ENCODE peak calls at places on chromosomes 5 and 9, in four cellular contexts. H is K562, Q is HCT116, I is SK-N-SH. V is an unnamed sample. For H3K4me1, the result is how much of the 10 kb centered on the place peaks cover.

GRCh38 chr5:135589152-135589551 is 10.4 kb upstream of the CXCL14 start:
- DNase-seq in H (no peak), Q (no peak), I (no peak), V (no peak)

GRCh38 chr5:130937046-130937445 is 228.0 kb downstream of the HINT1 start:
- DNase-seq in H (no peak), Q (no peak), I (no peak), V (no peak)

GRCh38 chr5:59317023-59317771 is 576.3 kb downstream of the PDE4D start:
- DNase-seq in H (no peak), Q (no peak), I (peak), V (no peak)

GRCh38 chr9:123350590-123351310 is 5.2 kb upstream of the CRB2 start:
- DNase-seq in H (no peak), Q (no peak), I (no peak), V (no peak)

GRCh38 chr9:97045300-97045699 is 6.4 kb upstream of the CTSV start:
- DNase-seq in H (no peak), Q (no peak), I (no peak), V (no peak)

GRCh38 chr9:97766092-97766491 is 69.0 kb upstream of the XPA start:
- DNase-seq in H (no peak), Q (no peak), I (no peak), V (no peak)

GRCh38 chr9:82168585-82168984 is 180.0 kb downstream of the SPATA31D1 start:
- DNase-seq in H (no peak), Q (no peak), I (no peak), V (no peak)

GRCh38 chr9:73061131-73061530 is 90.5 kb upstream of the ANXA1 start:
- DNase-seq in H (no peak), Q (no peak), I (no peak), V (no peak)

GRCh38 chr5:147935032-147935431 is 28.7 kb upstream of the C5orf46 start:
- DNase-seq in H (no peak), Q (peak), I (peak), V (peak)

GRCh38 chr9:136333486-136333885 is 6.1 kb downstream of the GPSM1 start:
- DNase-seq in H (no peak), Q (no peak), I (no peak), V (no peak)

GRCh38 chr5:135249658-135250057 is 149.4 kb downstream of the MACROH2A1 start:
- DNase-seq in H (peak), Q (no peak), I (no peak), V (no peak)

GRCh38 chr5:177474845-177475562 is 1.6 kb upstream of the DBN1 start:
- DNase-seq in H (no peak), Q (no peak), I (no peak), V (no peak)

GRCh38 chr5:173919443-173919842 is 31.3 kb downstream of the CPEB4 start:
- DNase-seq in H (no peak), Q (no peak), I (no peak), V (no peak)

GRCh38 chr5:68919988-68920490 is 173.8 kb upstream of the SLC30A5 start:
- DNase-seq in H (no peak), Q (no peak), I (no peak), V (no peak)

GRCh38 chr5:453725-454481 is 10.9 kb downstream of the EXOC3 start:
- DNase-seq in H (no peak), Q (no peak), I (no peak), V (no peak)

GRCh38 chr5:35151151-35151920 is 79.0 kb downstream of the PRLR start:
- DNase-seq in H (no peak), Q (no peak), I (no peak), V (no peak)

GRCh38 chr5:150281987-150282386 is 7.6 kb downstream of the CAMK2A start:
- DNase-seq in H (no peak), Q (no peak), I (no peak), V (no peak)

GRCh38 chr9:109863961-109864360 is 84.0 kb downstream of the PALM2AKAP2 start:
- DNase-seq in H (no peak), Q (no peak), I (no peak), V (no peak)

GRCh38 chr9:91192785-91193657 is 168.7 kb downstream of the AUH start:
- DNase-seq in H (peak), Q (peak), I (peak), V (peak)

GRCh38 chr5:143229896-143230675 is 173.4 kb downstream of the NR3C1 start:
- DNase-seq in H (no peak), Q (no peak), I (no peak), V (no peak)

GRCh38 chr5:74433255-74434123 is 207.0 kb downstream of the ENC1 start:
- DNase-seq in H (no peak), Q (no peak), I (no peak), V (no peak)

GRCh38 chr5:20678814-20679298 is 690.9 kb upstream of the CDH18 start:
- DNase-seq in H (no peak), Q (no peak), I (no peak), V (peak)

GRCh38 chr5:68428232-68428811 is 212.8 kb downstream of the PIK3R1 start:
- DNase-seq in H (peak), Q (no peak), I (no peak), V (no peak)

GRCh38 chr5:59062986-59063683 is 480.3 kb downstream of the RAB3C start:
- DNase-seq in H (no peak), Q (no peak), I (no peak), V (peak)

GRCh38 chr9:79477955-79478751 is 93.6 kb upstream of the TLE4 start:
- DNase-seq in H (no peak), Q (no peak), I (peak), V (no peak)
- TF ChIP-seq MAX in H (no peak), Q (no peak), I (no peak), V (no peak)

DNA sequence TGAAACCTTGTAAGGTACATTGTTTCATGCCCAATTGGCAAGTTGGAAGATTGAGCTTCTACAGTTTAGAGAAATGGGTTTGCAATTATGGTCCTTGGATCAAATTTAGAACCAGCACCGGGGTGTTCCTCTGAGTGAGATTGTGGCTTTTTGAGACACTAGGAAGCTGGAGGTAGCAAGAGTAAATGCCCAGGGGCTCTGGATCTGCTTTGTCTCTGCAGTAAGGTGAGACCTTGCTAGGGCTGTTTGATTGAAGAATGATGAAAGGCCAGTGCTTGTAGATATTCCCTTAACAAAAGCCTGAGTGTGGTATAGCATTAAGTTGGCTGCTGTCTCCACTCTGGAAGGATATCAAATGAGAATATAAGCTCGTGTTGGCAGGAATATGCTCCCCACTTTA is 36.0 kb downstream of the WWC1 start:
- DNase-seq in H (no peak), Q (no peak), I (no peak), V (no peak)
- H3K4me1 ChIP-seq in H (under half), Q (half or more), I (under half), V (half or more)

GRCh38 chr9:131008909-131009618 is at the start of gene LAMC3:
- DNase-seq in H (peak), Q (no peak), I (peak), V (peak)
- TF ChIP-seq CTCF in H (no peak), Q (peak), I (peak), V (peak)

GRCh38 chr5:158701406-158702177 is 398.1 kb downstream of the EBF1 start:
- DNase-seq in H (no peak), Q (no peak), I (no peak), V (peak)
- TF ChIP-seq MAX in H (no peak), Q (no peak), I (no peak), V (no peak)

GRCh38 chr9:127278372-127278771 is 13.8 kb downstream of the GARNL3 start:
- DNase-seq in H (no peak), Q (no peak), I (no peak), V (no peak)

GRCh38 chr9:127277770-127278169 is 13.2 kb downstream of the GARNL3 start:
- DNase-seq in H (no peak), Q (no peak), I (no peak), V (no peak)

GRCh38 chr9:127273350-127273749 is 8.8 kb downstream of the GARNL3 start:
- DNase-seq in H (no peak), Q (no peak), I (no peak), V (no peak)

GRCh38 chr9:127279717-127280285 is 15.2 kb downstream of the GARNL3 start:
- DNase-seq in H (no peak), Q (no peak), I (no peak), V (no peak)

DNA sequence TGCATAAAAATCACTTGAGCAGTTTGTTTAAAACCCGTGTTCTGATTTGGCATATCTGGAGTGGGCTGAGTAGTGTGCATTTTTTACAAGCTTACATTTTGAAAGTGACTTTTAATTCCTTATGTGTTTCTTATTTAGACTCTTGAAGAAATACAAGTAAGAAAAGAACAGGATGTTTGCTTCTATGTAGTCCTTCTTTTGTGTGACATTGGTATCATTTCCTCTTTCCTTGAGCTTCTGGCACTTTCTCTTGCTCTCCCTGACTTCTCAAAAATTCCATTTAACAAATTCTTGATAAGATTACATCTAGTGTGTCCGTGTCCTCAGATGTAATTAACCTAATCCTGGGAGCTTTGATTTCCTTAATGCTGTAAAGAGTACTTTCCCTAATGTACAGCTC is 12.5 kb downstream of the GARNL3 start:
- DNase-seq in H (no peak), Q (no peak), I (no peak), V (no peak)
- H3K4me1 ChIP-seq in H (under half), Q (under half), I (under half), V (under half)

GRCh38 chr5:113042491-113043243 is 66.1 kb downstream of the DCP2 start:
- DNase-seq in H (peak), Q (no peak), I (no peak), V (no peak)

GRCh38 chr5:113044776-113045175 is 68.2 kb downstream of the DCP2 start:
- DNase-seq in H (no peak), Q (no peak), I (no peak), V (no peak)

GRCh38 chr5:113047234-113047633 is 70.6 kb downstream of the DCP2 start:
- DNase-seq in H (peak), Q (peak), I (no peak), V (no peak)

GRCh38 chr5:113040672-113041071 is 64.1 kb downstream of the DCP2 start:
- DNase-seq in H (no peak), Q (no peak), I (no peak), V (no peak)

DNA sequence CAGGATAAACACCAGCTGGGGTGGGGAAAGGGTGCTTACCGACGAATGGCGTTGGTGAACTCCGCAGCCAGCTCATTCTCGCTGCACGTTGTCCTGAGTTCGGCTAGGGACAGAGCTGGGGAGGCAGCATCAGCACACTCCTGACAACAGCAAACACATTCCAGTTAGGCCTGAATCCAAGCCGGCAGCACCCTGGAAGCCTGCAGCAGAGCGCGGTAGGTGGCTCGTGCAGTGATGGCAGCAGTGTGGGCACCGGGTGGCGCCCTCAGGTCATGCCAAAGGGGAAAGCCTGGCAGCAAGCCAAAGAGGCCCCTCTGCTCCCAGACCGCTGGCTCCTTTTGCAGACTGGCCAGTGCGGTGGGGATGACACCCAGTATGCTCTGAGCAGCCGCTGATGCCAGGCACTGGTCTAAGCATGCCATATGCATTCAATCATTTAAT is 66.9 kb downstream of the DCP2 start:
- DNase-seq in H (no peak), Q (no peak), I (peak), V (no peak)
- TF ChIP-seq CTCF in H (peak), Q (peak), I (peak), V (no peak)

DNA sequence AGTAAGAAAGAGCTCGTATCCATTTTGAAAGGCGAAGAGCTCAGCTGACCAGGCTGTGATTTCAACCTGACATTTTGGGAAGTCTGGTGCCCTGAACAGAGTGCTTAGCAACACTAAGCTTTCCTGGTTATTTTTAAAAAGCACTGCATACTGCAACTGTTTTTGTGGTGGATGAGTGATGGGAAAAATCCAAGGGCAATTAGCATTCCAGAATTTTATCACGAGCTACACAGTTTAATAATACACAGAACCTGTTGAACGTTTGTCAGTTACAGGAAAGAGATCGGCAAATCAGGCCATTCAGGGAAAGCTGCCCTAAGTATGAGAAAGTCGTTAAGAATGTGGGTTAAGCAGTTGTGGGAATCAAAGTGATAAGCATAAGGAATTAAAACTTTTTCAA is 25.9 kb downstream of the PUM3 start:
- DNase-seq in H (no peak), Q (no peak), I (no peak), V (no peak)
- TF ChIP-seq MAX in H (no peak), Q (no peak), I (no peak), V (no peak)

GRCh38 chr9:114231218-114232090 is 76.1 kb downstream of the COL27A1 start:
- DNase-seq in H (no peak), Q (no peak), I (peak), V (no peak)

GRCh38 chr9:114233806-114234205 is 78.5 kb downstream of the COL27A1 start:
- DNase-seq in H (no peak), Q (no peak), I (no peak), V (no peak)

GRCh38 chr9:114230068-114230467 is 74.7 kb downstream of the COL27A1 start:
- DNase-seq in H (no peak), Q (no peak), I (no peak), V (no peak)

GRCh38 chr9:114229236-114229635 is 73.9 kb downstream of the COL27A1 start:
- DNase-seq in H (no peak), Q (no peak), I (no peak), V (no peak)

GRCh38 chr9:114232091-114232440 is 76.7 kb downstream of the COL27A1 start:
- DNase-seq in H (no peak), Q (no peak), I (no peak), V (no peak)
- H3K4me1 ChIP-seq in H (under half), Q (under half), I (half or more), V (under half)

DNA sequence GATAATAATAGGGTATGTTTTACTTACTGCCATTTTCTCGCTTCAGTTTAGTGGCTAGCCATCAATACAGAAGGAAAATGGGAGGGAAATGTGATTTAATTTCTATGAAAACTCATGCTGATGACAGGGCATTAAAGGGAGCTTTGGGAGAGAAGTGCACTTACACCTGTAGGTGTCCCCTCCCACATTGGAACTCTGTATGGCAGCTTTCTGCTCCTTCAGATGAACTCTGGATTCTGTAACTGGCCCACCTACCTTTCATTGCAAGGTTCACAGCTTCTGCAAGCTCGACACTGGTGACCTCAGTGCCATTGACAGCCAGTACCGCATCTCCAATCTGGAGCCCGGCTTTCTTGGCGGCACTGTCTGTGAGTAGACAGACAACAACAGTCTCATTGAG is 63.8 kb downstream of the NUDT12 start:
- DNase-seq in H (no peak), Q (no peak), I (no peak), V (no peak)
- TF ChIP-seq CTCF in H (no peak), Q (no peak), I (no peak), V (no peak)

GRCh38 chr9:93296889-93297480 is 113.0 kb downstream of the WNK2 start:
- DNase-seq in H (peak), Q (no peak), I (peak), V (no peak)

GRCh38 chr9:93294011-93294410 is 110.1 kb downstream of the WNK2 start:
- DNase-seq in H (no peak), Q (no peak), I (peak), V (no peak)

GRCh38 chr9:93297659-93298497 is 113.9 kb downstream of the WNK2 start:
- DNase-seq in H (peak), Q (no peak), I (peak), V (no peak)

GRCh38 chr9:93295031-93295430 is 111.1 kb downstream of the WNK2 start:
- DNase-seq in H (no peak), Q (no peak), I (peak), V (no peak)

DNA sequence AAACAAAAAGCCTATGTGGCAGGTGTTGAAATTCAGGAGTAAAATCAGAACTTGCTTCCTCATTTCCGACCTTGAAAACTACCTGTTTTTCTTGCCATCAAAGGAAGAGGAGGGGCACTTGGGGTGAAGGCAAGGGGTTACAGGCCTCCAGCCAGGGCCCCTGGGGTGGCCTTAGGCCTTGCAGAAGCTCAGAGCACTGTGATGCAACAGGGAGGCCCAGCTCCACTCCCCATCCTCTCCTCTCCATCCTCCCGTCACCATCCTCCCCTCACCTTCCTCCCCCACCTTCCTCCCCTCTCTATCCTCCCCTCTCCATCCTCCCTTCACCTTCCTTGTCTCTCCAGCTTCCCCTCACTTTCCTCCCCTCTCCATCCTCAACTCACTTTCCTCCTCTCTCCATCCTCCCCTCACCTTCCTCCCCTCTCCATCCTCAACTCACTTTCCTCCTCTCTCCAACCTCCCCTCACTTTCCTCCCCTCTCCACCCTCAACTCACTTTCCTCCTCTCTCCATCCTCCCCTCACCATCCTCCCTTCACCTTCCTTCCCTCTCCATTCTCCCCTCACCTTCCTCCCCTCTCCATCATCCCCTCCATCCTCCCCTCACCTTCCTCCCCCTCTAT is 111.6 kb downstream of the WNK2 start:
- DNase-seq in H (no peak), Q (no peak), I (peak), V (no peak)
- TF ChIP-seq MAX in H (no peak), Q (no peak), I (no peak), V (no peak)

V was measured in A549.